ENCODE peak calls at places on chromosomes 3 and 15, in seven cellular contexts. R is SW 1271, G is NCI-H1105, V is HS-27A, J is NCI-H2171 treated with DMSO at 0.1 percent for 48 hours, K is neural progenitor cell, B is DMS153. L is an unnamed sample.

GRCh38 chr15:65550681-65551098 is 20.4 kb downstream of the HACD3 start:
- DNase-seq in R (no peak), G (no peak), V (no peak), J (no peak), K (no peak), B (no peak), L (no peak)

GRCh38 chr3:69273895-69274294 is 112.0 kb downstream of the FRMD4B start:
- DNase-seq in R (no peak), G (no peak), V (no peak), J (no peak), K (no peak), B (no peak), L (no peak)

GRCh38 chr15:91456251-91456718 is 356.2 kb downstream of the SV2B start:
- DNase-seq in R (no peak), G (no peak), V (no peak), J (no peak), K (no peak), B (no peak), L (peak)

GRCh38 chr3:115292131-115292530 is 145.0 kb upstream of the ZBTB20 start:
- DNase-seq in R (no peak), G (no peak), V (no peak), J (no peak), K (no peak), B (no peak), L (no peak)

GRCh38 chr15:34154725-34155204 is 52.9 kb downstream of the PGBD4 start:
- DNase-seq in R (peak), G (no peak), V (no peak), J (no peak), K (no peak), B (no peak), L (no peak)

GRCh38 chr3:175778994-175779393 is 919.9 kb downstream of the NAALADL2 start:
- DNase-seq in R (no peak), G (no peak), V (no peak), J (no peak), K (no peak), B (no peak), L (no peak)

GRCh38 chr3:72163809-72164634 is 379.1 kb upstream of the PROK2 start:
- DNase-seq in R (no peak), G (no peak), V (no peak), J (no peak), K (no peak), B (no peak), L (no peak)

GRCh38 chr15:69403611-69404010 is 10.5 kb upstream of the KIF23 start:
- DNase-seq in R (no peak), G (no peak), V (peak), J (peak), K (no peak), B (no peak), L (no peak)

GRCh38 chr15:91465696-91466095 is 365.6 kb downstream of the SV2B start:
- DNase-seq in R (no peak), G (peak), V (no peak), J (peak), K (no peak), B (peak), L (peak)

GRCh38 chr3:61571516-61572336 is 10.4 kb downstream of the PTPRG start:
- DNase-seq in R (no peak), G (no peak), V (peak), J (no peak), K (no peak), B (no peak), L (no peak)

GRCh38 chr3:42012378-42012934 is 50.6 kb upstream of the ULK4 start:
- DNase-seq in R (no peak), G (no peak), V (no peak), J (no peak), K (no peak), B (no peak), L (no peak)

GRCh38 chr3:48432411-48433371 is 2.8 kb upstream of the PLXNB1 start:
- DNase-seq in R (no peak), G (no peak), V (no peak), J (no peak), K (peak), B (no peak), L (no peak)

GRCh38 chr3:15820911-15821310 is 23.1 kb upstream of the ANKRD28 start:
- DNase-seq in R (no peak), G (no peak), V (no peak), J (no peak), K (no peak), B (no peak), L (no peak)

GRCh38 chr3:133829310-133829707 is 23.7 kb downstream of the SRPRB start:
- DNase-seq in R (no peak), G (no peak), V (no peak), J (no peak), K (no peak), B (no peak), L (no peak)

GRCh38 chr15:90065682-90066049 is 36.6 kb downstream of the IDH2 start:
- DNase-seq in R (no peak), G (no peak), V (no peak), J (no peak), K (no peak), B (no peak), L (no peak)

GRCh38 chr3:185049710-185050109 is 103.2 kb downstream of the C3orf70 start:
- DNase-seq in R (no peak), G (no peak), V (no peak), J (no peak), K (peak), B (no peak), L (no peak)

GRCh38 chr3:127407026-127407939 is 119.4 kb upstream of the PRR20G start:
- DNase-seq in R (no peak), G (no peak), V (no peak), J (no peak), K (no peak), B (no peak), L (no peak)

GRCh38 chr15:33279613-33280205 is 31.1 kb upstream of the RYR3 start:
- DNase-seq in R (peak), G (no peak), V (no peak), J (no peak), K (no peak), B (no peak), L (no peak)

GRCh38 chr3:72446406-72447058 is 401.7 kb downstream of the SHQ1 start:
- DNase-seq in R (peak), G (no peak), V (peak), J (peak), K (no peak), B (no peak), L (no peak)

GRCh38 chr3:101827211-101828174 is 21.8 kb upstream of the NFKBIZ start:
- DNase-seq in R (peak), G (no peak), V (no peak), J (no peak), K (peak), B (peak), L (peak)

GRCh38 chr15:89506026-89506686 is 9.8 kb upstream of the RHCG start:
- DNase-seq in R (no peak), G (no peak), V (no peak), J (no peak), K (no peak), B (no peak), L (no peak)

L was measured in body of pancreas.